ENCODE peak calls at places on chromosomes 5 and 9, in nine cellular contexts. G is pancreas; E is fibroblast of lung; N is heart left ventricle; O is right atrium auricular region; B is CD4-positive, CD25-positive, alpha-beta regulatory T cell; H is astrocyte; A is naive thymus-derived CD4-positive, alpha-beta T cell; K is spleen. P is an unnamed sample.

GRCh38 chr5:13660072-13660471 is 284.4 kb downstream of the DNAH5 start:
- DNase-seq in O (no peak), B (no peak), A (no peak), G (no peak), K (no peak), N (no peak), E (no peak), H (peak; percentile 7), P (no peak)

GRCh38 chr9:125805057-125805456 is 57.9 kb downstream of the PBX3 start:
- DNase-seq in B (no peak), N (no peak), A (no peak), K (no peak), E (peak; percentile 62), O (no peak), G (no peak), H (peak; percentile 97), P (no peak)

GRCh38 chr5:1056611-1057484 is 48.2 kb downstream of the NKD2 start:
- DNase-seq in H (no peak), O (no peak), K (no peak), A (no peak), N (peak; percentile 29), G (no peak), E (no peak), B (no peak), P (no peak)

GRCh38 chr5:34047147-34047546 is 4.1 kb upstream of the C1QTNF3 start:
- DNase-seq in K (no peak), A (no peak), G (no peak), O (no peak), E (no peak), B (no peak), N (no peak), H (no peak), P (no peak)

GRCh38 chr9:130639119-130639485 is 25.3 kb upstream of the PRDM12 start:
- DNase-seq in H (no peak), O (no peak), K (peak; percentile 24), G (no peak), A (no peak), E (no peak), N (no peak), B (no peak), P (no peak)

GRCh38 chr9:133005221-133005760 is 25.5 kb upstream of the GTF3C5 start:
- DNase-seq in N (no peak), K (no peak), O (no peak), H (no peak), E (no peak), A (no peak), B (no peak), G (no peak), P (no peak)

GRCh38 chr5:119386945-119387344 is 31.1 kb downstream of the TNFAIP8 start:
- DNase-seq in H (peak; percentile 19), K (no peak), G (peak; percentile 30), E (peak; percentile 54), N (peak; percentile 48), B (no peak), A (no peak), O (peak; percentile 67), P (peak; percentile 78)

GRCh38 chr9:124125590-124126047 is 114.1 kb downstream of the LHX2 start:
- DNase-seq in G (no peak), E (no peak), H (no peak), O (no peak), B (no peak), N (no peak), A (no peak), K (no peak), P (no peak)

GRCh38 chr9:77731930-77732329 is 83.8 kb upstream of the GNA14 start:
- DNase-seq in H (no peak), B (no peak), G (no peak), K (no peak), A (no peak), O (no peak), N (no peak), E (no peak), P (no peak)

GRCh38 chr9:130191749-130192120 is 19.5 kb downstream of the NCS1 start:
- DNase-seq in B (no peak), G (no peak), O (no peak), K (no peak), N (no peak), A (no peak), H (no peak), E (no peak), P (no peak)

GRCh38 chr5:53879708-53880356 is 319.4 kb downstream of the NDUFS4 start:
- DNase-seq in G (no peak), E (no peak), K (no peak), O (no peak), B (no peak), H (no peak), A (no peak), N (no peak), P (no peak)

GRCh38 chr5:172733179-172733973 is 37.6 kb downstream of the DUSP1 start:
- DNase-seq in B (no peak), N (peak; percentile 91), K (no peak), O (peak; percentile 97), A (no peak), E (peak; percentile 94), H (peak; percentile 98), G (peak; percentile 55), P (peak; percentile 86)

GRCh38 chr5:138968601-138969000 is 93.5 kb upstream of the LRRTM2 start:
- DNase-seq in G (no peak), H (no peak), K (peak; percentile 38), A (no peak), O (no peak), B (no peak), E (no peak), N (no peak), P (no peak)

GRCh38 chr5:143791848-143792701 is 19.9 kb upstream of the HMHB1 start:
- DNase-seq in O (no peak), B (no peak), G (no peak), H (peak; percentile 12), N (no peak), K (no peak), E (no peak), A (no peak), P (no peak)

GRCh38 chr5:96837303-96837702 is 29.6 kb upstream of the ERAP1 start:
- DNase-seq in H (no peak), O (no peak), K (no peak), A (no peak), B (no peak), N (no peak), G (no peak), E (no peak), P (no peak)

GRCh38 chr5:174328626-174329299 is 283.3 kb downstream of the NSG2 start:
- DNase-seq in O (no peak), N (no peak), H (peak; percentile 54), B (no peak), G (no peak), E (peak; percentile 45), K (no peak), A (no peak), P (no peak)

GRCh38 chr9:121576281-121577075 is 75.0 kb upstream of the DAB2IP start:
- DNase-seq in N (no peak), A (no peak), O (no peak), K (no peak), B (no peak), G (no peak), E (no peak), H (no peak), P (no peak)

GRCh38 chr9:16834817-16835216 is 35.7 kb downstream of the BNC2 start:
- DNase-seq in O (no peak), G (no peak), N (no peak), B (no peak), K (no peak), H (no peak), E (no peak), A (no peak), P (no peak)

GRCh38 chr5:23631283-23632045 is 124.1 kb downstream of the PRDM9 start:
- DNase-seq in N (no peak), H (no peak), B (no peak), E (peak; percentile 85), O (no peak), K (no peak), G (no peak), A (no peak), P (no peak)

DNA sequence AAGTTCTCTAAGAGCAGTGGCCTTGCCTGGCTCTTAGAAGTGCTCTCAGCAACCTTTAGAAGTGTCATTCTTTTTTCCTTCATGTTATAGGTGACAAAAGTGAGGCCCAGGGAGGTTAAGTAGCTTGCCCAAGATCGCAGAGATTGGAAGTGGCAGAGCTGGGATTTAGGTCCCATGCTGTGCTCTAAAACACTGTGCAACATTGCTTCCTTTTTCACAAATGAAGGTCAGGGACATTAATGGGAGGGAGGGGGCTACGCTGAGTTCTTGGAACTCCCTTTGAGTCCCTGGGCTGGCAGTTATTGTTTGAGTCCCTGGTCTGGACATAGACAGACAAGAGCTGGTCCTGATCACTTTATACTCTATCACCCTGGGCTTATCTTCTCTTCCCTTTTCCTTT is 45.3 kb downstream of the PAM start:
- DNase-seq in E (no peak), B (no peak), K (no peak), H (no peak), O (no peak), N (no peak), G (no peak), A (no peak), P (no peak)
- H3K4me1 ChIP-seq in E (no peaks in the 10 kb centered on the region), B (peaks cover 13% of the 10 kb centered on the region), K (peaks cover 34% of the 10 kb centered on the region), H (no peaks in the 10 kb centered on the region), O (no peaks in the 10 kb centered on the region), N (peaks cover 18% of the 10 kb centered on the region), G (no peaks in the 10 kb centered on the region), A (peaks cover 15% of the 10 kb centered on the region), P (no peaks in the 10 kb centered on the region)

DNA sequence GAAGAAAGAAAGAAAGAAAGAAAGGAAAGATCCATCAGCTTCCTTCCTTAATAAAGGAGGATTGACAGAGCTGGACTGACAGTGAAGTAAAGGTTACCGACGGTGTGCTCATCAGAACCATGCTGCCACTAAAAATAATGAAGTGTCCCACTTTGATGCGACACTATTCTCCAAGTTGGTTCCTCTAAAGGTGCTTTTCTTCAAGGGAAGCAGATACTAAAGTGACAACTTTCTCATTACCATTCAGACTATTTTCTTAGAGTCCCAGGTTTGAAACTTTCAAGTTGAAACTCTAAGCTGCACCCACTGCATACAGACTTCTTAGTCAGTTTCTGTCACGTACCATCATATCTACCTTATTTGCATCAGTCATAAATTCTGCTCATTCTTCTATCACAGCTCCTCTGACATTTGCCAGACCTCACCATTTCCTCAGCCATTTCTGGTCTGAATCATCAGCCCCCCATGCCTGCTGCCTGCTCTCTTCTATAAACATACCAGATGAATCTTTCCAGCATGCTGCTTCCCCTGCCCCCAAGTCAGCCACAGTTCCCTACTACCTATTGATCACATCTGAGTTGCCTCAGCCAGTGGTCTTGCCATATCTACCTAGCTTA is 177.6 kb downstream of the DEPDC1B start:
- DNase-seq in A (no peak), O (no peak), K (no peak), G (no peak), B (no peak), E (no peak), H (peak; percentile 65), N (no peak), P (no peak)
- H3K4me1 ChIP-seq in A (no peaks in the 10 kb centered on the region), O (no peaks in the 10 kb centered on the region), K (peaks cover 24% of the 10 kb centered on the region), G (peaks cover 9% of the 10 kb centered on the region), B (no peaks in the 10 kb centered on the region), E (no peaks in the 10 kb centered on the region), H (peaks cover 17% of the 10 kb centered on the region), N (no peaks in the 10 kb centered on the region), P (no peaks in the 10 kb centered on the region)

GRCh38 chr5:134554319-134555222 is 29.1 kb downstream of the JADE2 start:
- DNase-seq in A (no peak), N (peak; percentile 79), H (peak; percentile 84), G (no peak), E (peak; percentile 72), O (peak; percentile 90), B (peak; percentile 53), K (no peak), P (peak; percentile 90)
- H3K4me1 ChIP-seq in A (peaks cover 32% of the 10 kb centered on the region), N (peaks cover 59% of the 10 kb centered on the region), H (peaks cover 55% of the 10 kb centered on the region), G (peaks cover 14% of the 10 kb centered on the region), E (peaks cover 62% of the 10 kb centered on the region), O (no peaks in the 10 kb centered on the region), B (peaks cover 43% of the 10 kb centered on the region), K (peaks cover 70% of the 10 kb centered on the region), P (peaks cover 17% of the 10 kb centered on the region)

GRCh38 chr5:109928046-109928445 is 238.3 kb downstream of the MAN2A1 start:
- DNase-seq in G (no peak), O (no peak), H (no peak), N (no peak), B (no peak), E (no peak), A (no peak), K (no peak), P (no peak)
- H3K4me1 ChIP-seq in G (no peaks in the 10 kb centered on the region), O (no peaks in the 10 kb centered on the region), H (no peaks in the 10 kb centered on the region), N (no peaks in the 10 kb centered on the region), B (peaks cover 5% of the 10 kb centered on the region), E (no peaks in the 10 kb centered on the region), A (peaks cover 4% of the 10 kb centered on the region), K (no peaks in the 10 kb centered on the region), P (no peaks in the 10 kb centered on the region)

P was measured in testis.